ENCODE peak calls at places on chromosome 3, in eight cellular contexts. One of them, this sample, is unnamed.

GRCh38 chr3:172189987-172190603 is 150.7 kb downstream of the FNDC3B start:
- DNase-seq in gastrocnemius medialis: no peak
- DNase-seq in dermis blood vessel endothelial cell: no peak
- DNase-seq in GM12865: no peak
- DNase-seq in AG08395: no peak
- DNase-seq in H4: no peak
- DNase-seq in stimulated activated CD8-positive, alpha-beta memory T cell treated with anti-CD3 and anti-CD28 coated beads, Interleukin-7, amount 100 ng/mL, for 4 hours: no peak
- DNase-seq in hypothalamus: no peak
- DNase-seq in this sample: no peak

GRCh38 chr3:129608087-129608935 is 1.8 kb upstream of the PLXND1 start:
- DNase-seq in gastrocnemius medialis: no peak
- DNase-seq in dermis blood vessel endothelial cell: peak
- DNase-seq in GM12865: no peak
- DNase-seq in AG08395: peak
- DNase-seq in H4: peak
- DNase-seq in stimulated activated CD8-positive, alpha-beta memory T cell treated with anti-CD3 and anti-CD28 coated beads, Interleukin-7, amount 100 ng/mL, for 4 hours: no peak
- DNase-seq in hypothalamus: no peak
- DNase-seq in this sample: no peak

GRCh38 chr3:156404217-156404616 is 150.7 kb downstream of the SSR3 start:
- DNase-seq in gastrocnemius medialis: no peak
- DNase-seq in dermis blood vessel endothelial cell: no peak
- DNase-seq in GM12865: no peak
- DNase-seq in AG08395: no peak
- DNase-seq in H4: no peak
- DNase-seq in stimulated activated CD8-positive, alpha-beta memory T cell treated with anti-CD3 and anti-CD28 coated beads, Interleukin-7, amount 100 ng/mL, for 4 hours: no peak
- DNase-seq in hypothalamus: no peak
- DNase-seq in this sample: no peak

GRCh38 chr3:79467721-79468120 is 300.1 kb downstream of the ROBO1 start:
- DNase-seq in gastrocnemius medialis: no peak
- DNase-seq in dermis blood vessel endothelial cell: peak
- DNase-seq in GM12865: no peak
- DNase-seq in AG08395: no peak
- DNase-seq in H4: peak
- DNase-seq in stimulated activated CD8-positive, alpha-beta memory T cell treated with anti-CD3 and anti-CD28 coated beads, Interleukin-7, amount 100 ng/mL, for 4 hours: no peak
- DNase-seq in hypothalamus: no peak
- DNase-seq in this sample: no peak

GRCh38 chr3:61663728-61664492 is 102.5 kb downstream of the PTPRG start:
- DNase-seq in gastrocnemius medialis: no peak
- DNase-seq in dermis blood vessel endothelial cell: no peak
- DNase-seq in GM12865: no peak
- DNase-seq in AG08395: peak
- DNase-seq in H4: peak
- DNase-seq in stimulated activated CD8-positive, alpha-beta memory T cell treated with anti-CD3 and anti-CD28 coated beads, Interleukin-7, amount 100 ng/mL, for 4 hours: no peak
- DNase-seq in hypothalamus: no peak
- DNase-seq in this sample: no peak

GRCh38 chr3:35296533-35296932 is 342.8 kb upstream of the ARPP21 start:
- DNase-seq in gastrocnemius medialis: no peak
- DNase-seq in dermis blood vessel endothelial cell: no peak
- DNase-seq in GM12865: peak
- DNase-seq in AG08395: no peak
- DNase-seq in H4: no peak
- DNase-seq in stimulated activated CD8-positive, alpha-beta memory T cell treated with anti-CD3 and anti-CD28 coated beads, Interleukin-7, amount 100 ng/mL, for 4 hours: no peak
- DNase-seq in hypothalamus: no peak
- DNase-seq in this sample: no peak

GRCh38 chr3:186284661-186285060 is 77.4 kb downstream of the DGKG start:
- DNase-seq in gastrocnemius medialis: no peak
- DNase-seq in dermis blood vessel endothelial cell: no peak
- DNase-seq in GM12865: no peak
- DNase-seq in AG08395: no peak
- DNase-seq in H4: no peak
- DNase-seq in stimulated activated CD8-positive, alpha-beta memory T cell treated with anti-CD3 and anti-CD28 coated beads, Interleukin-7, amount 100 ng/mL, for 4 hours: no peak
- DNase-seq in hypothalamus: no peak
- DNase-seq in this sample: no peak

GRCh38 chr3:122864498-122864897 is 69.6 kb downstream of the SLC49A4 start:
- DNase-seq in gastrocnemius medialis: no peak
- DNase-seq in dermis blood vessel endothelial cell: no peak
- DNase-seq in GM12865: peak
- DNase-seq in AG08395: no peak
- DNase-seq in H4: no peak
- DNase-seq in stimulated activated CD8-positive, alpha-beta memory T cell treated with anti-CD3 and anti-CD28 coated beads, Interleukin-7, amount 100 ng/mL, for 4 hours: no peak
- DNase-seq in hypothalamus: no peak
- DNase-seq in this sample: no peak

GRCh38 chr3:48877671-48878070 is 21.0 kb downstream of the SLC25A20 start:
- DNase-seq in gastrocnemius medialis: no peak
- DNase-seq in dermis blood vessel endothelial cell: no peak
- DNase-seq in GM12865: no peak
- DNase-seq in AG08395: no peak
- DNase-seq in H4: no peak
- DNase-seq in stimulated activated CD8-positive, alpha-beta memory T cell treated with anti-CD3 and anti-CD28 coated beads, Interleukin-7, amount 100 ng/mL, for 4 hours: no peak
- DNase-seq in hypothalamus: no peak
- DNase-seq in this sample: no peak

GRCh38 chr3:41117398-41117870 is 81.9 kb upstream of the CTNNB1 start:
- DNase-seq in gastrocnemius medialis: peak
- DNase-seq in dermis blood vessel endothelial cell: peak
- DNase-seq in GM12865: peak
- DNase-seq in AG08395: peak
- DNase-seq in H4: peak
- DNase-seq in stimulated activated CD8-positive, alpha-beta memory T cell treated with anti-CD3 and anti-CD28 coated beads, Interleukin-7, amount 100 ng/mL, for 4 hours: peak
- DNase-seq in hypothalamus: peak
- DNase-seq in this sample: peak

GRCh38 chr3:25047058-25047457 is 381.0 kb upstream of the RARB start:
- DNase-seq in gastrocnemius medialis: no peak
- DNase-seq in dermis blood vessel endothelial cell: peak
- DNase-seq in GM12865: no peak
- DNase-seq in AG08395: no peak
- DNase-seq in H4: no peak
- DNase-seq in stimulated activated CD8-positive, alpha-beta memory T cell treated with anti-CD3 and anti-CD28 coated beads, Interleukin-7, amount 100 ng/mL, for 4 hours: no peak
- DNase-seq in hypothalamus: no peak
- DNase-seq in this sample: no peak

GRCh38 chr3:170992854-170993253 is 33.7 kb downstream of the SLC2A2 start:
- DNase-seq in gastrocnemius medialis: no peak
- DNase-seq in dermis blood vessel endothelial cell: no peak
- DNase-seq in GM12865: peak
- DNase-seq in AG08395: no peak
- DNase-seq in H4: no peak
- DNase-seq in stimulated activated CD8-positive, alpha-beta memory T cell treated with anti-CD3 and anti-CD28 coated beads, Interleukin-7, amount 100 ng/mL, for 4 hours: no peak
- DNase-seq in hypothalamus: no peak
- DNase-seq in this sample: no peak